ENCODE peak calls at places on chromosome 12, in five cellular contexts. I is heart left ventricle, Q is tibial nerve, D is mammary epithelial cell, T is cardiac muscle cell. K is an unnamed sample. For H3K4me1 and H3K27me3, the result is how much of the 10 kb centered on the place peaks cover.

GRCh38 chr12:48286665-48287064 is 64.1 kb downstream of the ZNF641 start:
- DNase-seq in I (no peak), Q (peak), D (no peak), T (peak), K (no peak)

GRCh38 chr12:62434504-62435336 is 31.9 kb upstream of the MON2 start:
- DNase-seq in I (no peak), Q (no peak), D (no peak), T (no peak), K (no peak)

GRCh38 chr12:25949343-25949742 is 9.1 kb upstream of the RASSF8 start:
- DNase-seq in I (no peak), Q (no peak), D (no peak), T (no peak), K (no peak)

GRCh38 chr12:116712458-116713303 is 25.2 kb downstream of the SPRING1 start:
- DNase-seq in I (no peak), Q (no peak), D (peak), T (no peak), K (no peak)

GRCh38 chr12:113276306-113276705 is 55.0 kb downstream of the TPCN1 start:
- DNase-seq in I (no peak), Q (no peak), D (no peak), T (peak), K (no peak)

GRCh38 chr12:59632408-59632807 is 36.6 kb downstream of the SLC16A7 start:
- DNase-seq in I (peak), Q (peak), D (no peak), T (peak), K (peak)

GRCh38 chr12:102659200-102659911 is 179.0 kb upstream of the IGF1 start:
- DNase-seq in I (no peak), Q (no peak), D (no peak), T (no peak), K (no peak)

GRCh38 chr12:85835810-85836715 is at the start of gene RASSF9:
- DNase-seq in I (peak), Q (peak), D (peak), T (peak), K (peak)

GRCh38 chr12:68290126-68290525 is 36.7 kb upstream of the IL22 start:
- DNase-seq in I (no peak), Q (no peak), D (peak), T (no peak), K (no peak)

GRCh38 chr12:93387780-93388179 is 10.1 kb downstream of the NUDT4 start:
- DNase-seq in I (no peak), Q (no peak), D (peak), T (peak), K (peak)

GRCh38 chr12:65113621-65114035 is 7.5 kb downstream of the WIF1 start:
- DNase-seq in I (no peak), Q (no peak), D (no peak), T (no peak), K (no peak)

GRCh38 chr12:113298861-113299545 is 35.9 kb downstream of the SLC8B1 start:
- DNase-seq in I (peak), Q (peak), D (no peak), T (no peak), K (peak)

GRCh38 chr12:13973981-13974380 is 7.4 kb downstream of the GRIN2B start:
- DNase-seq in I (no peak), Q (no peak), D (no peak), T (no peak), K (no peak)

GRCh38 chr12:132289356-132290202 is 39.8 kb downstream of the GALNT9 start:
- DNase-seq in I (no peak), Q (no peak), D (no peak), T (no peak), K (no peak)

GRCh38 chr12:108387771-108388170 is 48.7 kb upstream of the CMKLR1 start:
- DNase-seq in I (no peak), Q (no peak), D (no peak), T (no peak), K (no peak)

GRCh38 chr12:56160160-56160763 is 2.1 kb downstream of the MYL6 start:
- DNase-seq in I (no peak), Q (no peak), D (peak), T (peak), K (peak)

GRCh38 chr12:52362118-52362726 is 5.1 kb downstream of the KRT85 start:
- DNase-seq in I (no peak), Q (no peak), D (no peak), T (no peak), K (no peak)

GRCh38 chr12:54037360-54038259 is 4.8 kb downstream of the HOXC5 start:
- DNase-seq in I (no peak), Q (no peak), D (no peak), T (no peak), K (no peak)

GRCh38 chr12:3225154-3225795 is 148.1 kb downstream of the TSPAN9 start:
- DNase-seq in I (peak), Q (no peak), D (no peak), T (peak), K (no peak)

GRCh38 chr12:85310456-85311076 is 30.5 kb downstream of the ALX1 start:
- DNase-seq in I (no peak), Q (no peak), D (no peak), T (peak), K (no peak)

GRCh38 chr12:112164326-112164660 is 38.9 kb downstream of the TRAFD1 start:
- DNase-seq in I (no peak), Q (no peak), D (no peak), T (no peak), K (no peak)

GRCh38 chr12:76449993-76450392 is 101.8 kb upstream of the BBS10 start:
- DNase-seq in I (no peak), Q (no peak), D (no peak), T (peak), K (no peak)
- H3K4me1 ChIP-seq in I (under half), Q (under half), D (under half), T (under half), K (under half)

GRCh38 chr12:12891646-12892355 is 439 bp downstream of the GPRC5A start:
- DNase-seq in I (no peak), Q (no peak), D (no peak), T (no peak), K (no peak)
- H3K27me3 ChIP-seq in I (under half), Q (under half), D (under half), T (under half), K (under half)

DNA sequence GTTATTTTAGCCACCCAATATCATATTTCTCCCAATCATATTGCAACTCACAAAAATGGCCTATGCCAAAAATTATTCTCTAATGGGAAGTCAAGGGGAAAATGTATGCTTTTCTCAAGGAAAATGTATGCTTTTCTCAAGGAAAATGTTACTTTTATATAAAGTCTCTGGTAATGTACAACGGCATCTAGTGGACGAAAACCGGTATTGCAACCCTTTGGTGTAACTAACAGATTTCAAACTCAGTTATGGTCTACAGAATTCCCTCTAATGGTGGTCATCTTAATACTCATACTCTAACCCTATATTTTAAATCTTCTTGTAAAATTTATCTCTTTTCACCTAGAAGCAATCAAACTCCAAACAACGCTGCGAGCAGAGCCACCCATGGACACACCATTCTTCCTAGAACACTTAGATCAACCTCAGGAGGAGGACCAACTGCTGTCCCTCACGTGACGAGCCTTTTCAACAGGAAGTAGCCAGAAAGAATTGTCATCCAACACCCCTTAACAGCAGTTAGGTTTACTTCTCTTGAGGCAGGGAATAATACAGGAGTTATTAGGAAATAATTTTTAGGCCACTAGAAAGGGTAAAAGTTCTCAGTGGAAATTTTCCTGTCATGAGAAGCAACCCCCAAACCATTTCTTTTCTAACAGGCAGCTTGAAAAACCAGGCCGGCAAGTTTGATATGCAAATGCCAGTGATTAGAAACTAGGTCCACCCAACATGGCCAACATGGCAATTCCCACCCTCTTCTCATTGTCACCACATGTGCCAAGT is 20.1 kb downstream of the APOBEC1 start:
- DNase-seq in I (no peak), Q (peak), D (no peak), T (peak), K (peak)
- H3K4me3 ChIP-seq in I (no peak), Q (no peak), D (no peak), T (no peak), K (no peak)

GRCh38 chr12:71691504-71692129 is 5.7 kb downstream of the TMEM19 start:
- DNase-seq in I (no peak), Q (no peak), D (no peak), T (no peak), K (no peak)

GRCh38 chr12:71685312-71685906 is 473 bp upstream of the TMEM19 start:
- DNase-seq in I (no peak), Q (no peak), D (no peak), T (no peak), K (no peak)

GRCh38 chr12:71685961-71686657 is at the start of gene TMEM19:
- DNase-seq in I (peak), Q (peak), D (peak), T (peak), K (peak)

GRCh38 chr12:71686658-71687025 is 760 bp downstream of the TMEM19 start:
- DNase-seq in I (no peak), Q (no peak), D (peak), T (no peak), K (no peak)

DNA sequence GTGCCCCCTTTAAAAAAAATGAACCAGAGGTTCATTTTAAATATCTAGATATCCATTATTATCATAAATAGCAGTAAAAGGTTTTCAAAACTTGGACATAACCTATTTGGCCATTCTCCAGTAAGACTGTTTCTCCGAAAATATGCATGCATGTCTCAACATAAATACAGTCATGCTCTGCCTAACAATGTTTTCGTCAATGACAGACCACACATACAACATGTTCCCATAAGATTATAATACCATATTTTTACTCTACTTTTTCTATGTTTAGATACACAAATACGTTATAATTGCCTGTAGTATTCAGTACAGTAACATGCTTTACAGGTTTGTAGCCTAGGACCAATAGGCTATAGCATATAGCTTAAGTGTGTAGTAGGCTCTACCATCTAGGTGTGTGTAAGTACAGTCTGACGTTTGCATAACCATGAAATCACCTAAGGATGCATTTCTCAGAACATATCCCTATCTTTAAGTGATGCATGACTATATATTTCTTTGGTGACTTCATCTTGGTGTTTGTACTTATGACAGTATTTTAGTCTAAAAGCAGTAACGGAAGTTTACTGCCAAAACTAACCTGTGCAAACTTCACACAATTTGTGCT is 3.2 kb downstream of the TMEM19 start:
- DNase-seq in I (no peak), Q (no peak), D (no peak), T (no peak), K (no peak)
- H3K4me1 ChIP-seq in I (under half), Q (under half), D (under half), T (under half), K (under half)

DNA sequence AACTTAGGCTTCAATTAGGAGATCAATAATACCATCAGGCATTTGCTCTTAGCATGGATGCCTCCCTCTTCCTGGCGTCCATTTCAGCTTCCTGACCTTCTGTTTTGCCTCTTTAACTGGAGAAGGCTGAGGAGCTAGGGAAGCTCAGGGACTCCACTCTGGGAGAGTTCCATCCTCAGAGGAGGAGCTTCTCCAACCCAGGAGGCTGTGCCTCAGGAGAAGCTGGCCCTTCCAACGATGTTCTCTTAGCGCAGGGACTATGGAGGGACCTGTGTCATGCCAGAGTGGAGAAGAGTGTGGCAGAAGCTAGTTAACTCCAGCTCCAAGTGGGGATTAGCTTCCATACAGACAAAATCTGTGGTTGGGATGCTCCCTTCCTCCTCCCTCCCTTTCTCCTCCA is 58.0 kb downstream of the KCNA5 start:
- DNase-seq in I (no peak), Q (no peak), D (no peak), T (no peak), K (no peak)
- H3K27me3 ChIP-seq in I (under half), Q (under half), D (under half), T (under half), K (under half)